ENCODE peak calls at places on chromosomes 13 and 19, in six cellular contexts. One of them, this sample, is unnamed.
A peak's percentile ranks its signal among the peaks of the same experiment; 100 is the strongest.

GRCh38 chr13:32116210-32116609 is 84.6 kb downstream of the FRY start:
- DNase-seq in cardiac fibroblast: peak; percentile 31
- DNase-seq in left ventricle myocardium inferior: no peak
- DNase-seq in breast epithelium: no peak
- DNase-seq in activated CD8-positive, alpha-beta T cell treated with anti-CD3 and anti-CD28 coated beads for 36 hours: no peak
- DNase-seq in heart left ventricle: no peak
- DNase-seq in this sample: peak; percentile 15

GRCh38 chr19:55640043-55640576 is 692 bp upstream of the ZNF580 start:
- DNase-seq in heart left ventricle: peak; percentile 81
- DNase-seq in cardiac fibroblast: peak; percentile 77
- DNase-seq in breast epithelium: no peak
- DNase-seq in left ventricle myocardium inferior: peak; percentile 65
- DNase-seq in activated CD8-positive, alpha-beta T cell treated with anti-CD3 and anti-CD28 coated beads for 36 hours: peak; percentile 81
- DNase-seq in this sample: peak; percentile 59

GRCh38 chr19:20367811-20368294 is 197.7 kb downstream of the ZNF737 start:
- DNase-seq in breast epithelium: no peak
- DNase-seq in heart left ventricle: no peak
- DNase-seq in cardiac fibroblast: no peak
- DNase-seq in left ventricle myocardium inferior: no peak
- DNase-seq in activated CD8-positive, alpha-beta T cell treated with anti-CD3 and anti-CD28 coated beads for 36 hours: no peak
- DNase-seq in this sample: no peak

GRCh38 chr13:49444517-49445395 is 682 bp downstream of the SETDB2 start:
- DNase-seq in heart left ventricle: no peak
- DNase-seq in left ventricle myocardium inferior: no peak
- DNase-seq in activated CD8-positive, alpha-beta T cell treated with anti-CD3 and anti-CD28 coated beads for 36 hours: peak; percentile 63
- DNase-seq in breast epithelium: no peak
- DNase-seq in cardiac fibroblast: peak; percentile 63
- DNase-seq in this sample: peak; percentile 32

GRCh38 chr19:33518541-33518940 is 3.0 kb downstream of the PEPD start:
- DNase-seq in activated CD8-positive, alpha-beta T cell treated with anti-CD3 and anti-CD28 coated beads for 36 hours: no peak
- DNase-seq in left ventricle myocardium inferior: no peak
- DNase-seq in cardiac fibroblast: no peak
- DNase-seq in heart left ventricle: no peak
- DNase-seq in breast epithelium: no peak
- DNase-seq in this sample: no peak

GRCh38 chr19:47595937-47596336 is 13.0 kb upstream of the BICRA start:
- DNase-seq in heart left ventricle: no peak
- DNase-seq in cardiac fibroblast: no peak
- DNase-seq in left ventricle myocardium inferior: no peak
- DNase-seq in breast epithelium: no peak
- DNase-seq in activated CD8-positive, alpha-beta T cell treated with anti-CD3 and anti-CD28 coated beads for 36 hours: no peak
- DNase-seq in this sample: no peak

GRCh38 chr13:79481685-79482052 is 714 bp downstream of the NDFIP2 start:
- DNase-seq in activated CD8-positive, alpha-beta T cell treated with anti-CD3 and anti-CD28 coated beads for 36 hours: peak; percentile 82
- DNase-seq in heart left ventricle: no peak
- DNase-seq in left ventricle myocardium inferior: no peak
- DNase-seq in breast epithelium: peak; percentile 19
- DNase-seq in cardiac fibroblast: no peak
- DNase-seq in this sample: peak; percentile 26

GRCh38 chr13:100163375-100163774 is 74.5 kb downstream of the PCCA start:
- DNase-seq in left ventricle myocardium inferior: no peak
- DNase-seq in breast epithelium: no peak
- DNase-seq in activated CD8-positive, alpha-beta T cell treated with anti-CD3 and anti-CD28 coated beads for 36 hours: no peak
- DNase-seq in heart left ventricle: no peak
- DNase-seq in cardiac fibroblast: no peak
- DNase-seq in this sample: no peak

GRCh38 chr19:38949580-38950367 is 19.0 kb downstream of the MRPS12 start:
- DNase-seq in activated CD8-positive, alpha-beta T cell treated with anti-CD3 and anti-CD28 coated beads for 36 hours: peak; percentile 93
- DNase-seq in left ventricle myocardium inferior: peak; percentile 87
- DNase-seq in heart left ventricle: peak; percentile 93
- DNase-seq in breast epithelium: peak; percentile 84
- DNase-seq in cardiac fibroblast: peak; percentile 82
- DNase-seq in this sample: peak; percentile 93

GRCh38 chr19:2503521-2504109 is 27.7 kb downstream of the GADD45B start:
- DNase-seq in cardiac fibroblast: peak; percentile 61
- DNase-seq in activated CD8-positive, alpha-beta T cell treated with anti-CD3 and anti-CD28 coated beads for 36 hours: peak; percentile 93
- DNase-seq in breast epithelium: no peak
- DNase-seq in heart left ventricle: no peak
- DNase-seq in left ventricle myocardium inferior: no peak
- DNase-seq in this sample: no peak

GRCh38 chr19:54572696-54573311 is 786 bp upstream of the LILRA2 start:
- DNase-seq in cardiac fibroblast: no peak
- DNase-seq in left ventricle myocardium inferior: peak; percentile 43
- DNase-seq in heart left ventricle: no peak
- DNase-seq in activated CD8-positive, alpha-beta T cell treated with anti-CD3 and anti-CD28 coated beads for 36 hours: no peak
- DNase-seq in breast epithelium: no peak
- DNase-seq in this sample: no peak

GRCh38 chr19:54502518-54503048 is at the start of gene LAIR2:
- DNase-seq in cardiac fibroblast: no peak
- DNase-seq in activated CD8-positive, alpha-beta T cell treated with anti-CD3 and anti-CD28 coated beads for 36 hours: peak; percentile 43
- DNase-seq in left ventricle myocardium inferior: no peak
- DNase-seq in breast epithelium: no peak
- DNase-seq in heart left ventricle: no peak
- DNase-seq in this sample: no peak

GRCh38 chr19:48752511-48753365 is at the start of gene FUT1:
- DNase-seq in heart left ventricle: peak; percentile 88
- DNase-seq in left ventricle myocardium inferior: peak; percentile 72
- DNase-seq in breast epithelium: peak; percentile 88
- DNase-seq in cardiac fibroblast: peak; percentile 43
- DNase-seq in activated CD8-positive, alpha-beta T cell treated with anti-CD3 and anti-CD28 coated beads for 36 hours: peak; percentile 61
- DNase-seq in this sample: peak; percentile 52

GRCh38 chr19:34017024-34017423 is 155.3 kb upstream of the LSM14A start:
- DNase-seq in activated CD8-positive, alpha-beta T cell treated with anti-CD3 and anti-CD28 coated beads for 36 hours: no peak
- DNase-seq in breast epithelium: no peak
- DNase-seq in left ventricle myocardium inferior: no peak
- DNase-seq in cardiac fibroblast: no peak
- DNase-seq in heart left ventricle: no peak
- DNase-seq in this sample: no peak

GRCh38 chr13:42780044-42780443 is 1.3 kb upstream of the FAM216B start:
- DNase-seq in heart left ventricle: no peak
- DNase-seq in cardiac fibroblast: no peak
- DNase-seq in left ventricle myocardium inferior: no peak
- DNase-seq in breast epithelium: no peak
- DNase-seq in activated CD8-positive, alpha-beta T cell treated with anti-CD3 and anti-CD28 coated beads for 36 hours: no peak
- DNase-seq in this sample: no peak

GRCh38 chr19:30316560-30317106 is 55.6 kb upstream of the ZNF536 start:
- DNase-seq in left ventricle myocardium inferior: no peak
- DNase-seq in heart left ventricle: no peak
- DNase-seq in breast epithelium: no peak
- DNase-seq in cardiac fibroblast: no peak
- DNase-seq in activated CD8-positive, alpha-beta T cell treated with anti-CD3 and anti-CD28 coated beads for 36 hours: no peak
- DNase-seq in this sample: no peak

GRCh38 chr13:32254416-32254815 is 60.7 kb downstream of the ZAR1L start:
- DNase-seq in heart left ventricle: no peak
- DNase-seq in breast epithelium: no peak
- DNase-seq in left ventricle myocardium inferior: no peak
- DNase-seq in activated CD8-positive, alpha-beta T cell treated with anti-CD3 and anti-CD28 coated beads for 36 hours: no peak
- DNase-seq in cardiac fibroblast: peak; percentile 54
- DNase-seq in this sample: no peak

GRCh38 chr13:31007392-31007791 is 74.9 kb downstream of the TEX26 start:
- DNase-seq in cardiac fibroblast: no peak
- DNase-seq in breast epithelium: no peak
- DNase-seq in activated CD8-positive, alpha-beta T cell treated with anti-CD3 and anti-CD28 coated beads for 36 hours: no peak
- DNase-seq in left ventricle myocardium inferior: no peak
- DNase-seq in heart left ventricle: no peak
- DNase-seq in this sample: no peak

DNA sequence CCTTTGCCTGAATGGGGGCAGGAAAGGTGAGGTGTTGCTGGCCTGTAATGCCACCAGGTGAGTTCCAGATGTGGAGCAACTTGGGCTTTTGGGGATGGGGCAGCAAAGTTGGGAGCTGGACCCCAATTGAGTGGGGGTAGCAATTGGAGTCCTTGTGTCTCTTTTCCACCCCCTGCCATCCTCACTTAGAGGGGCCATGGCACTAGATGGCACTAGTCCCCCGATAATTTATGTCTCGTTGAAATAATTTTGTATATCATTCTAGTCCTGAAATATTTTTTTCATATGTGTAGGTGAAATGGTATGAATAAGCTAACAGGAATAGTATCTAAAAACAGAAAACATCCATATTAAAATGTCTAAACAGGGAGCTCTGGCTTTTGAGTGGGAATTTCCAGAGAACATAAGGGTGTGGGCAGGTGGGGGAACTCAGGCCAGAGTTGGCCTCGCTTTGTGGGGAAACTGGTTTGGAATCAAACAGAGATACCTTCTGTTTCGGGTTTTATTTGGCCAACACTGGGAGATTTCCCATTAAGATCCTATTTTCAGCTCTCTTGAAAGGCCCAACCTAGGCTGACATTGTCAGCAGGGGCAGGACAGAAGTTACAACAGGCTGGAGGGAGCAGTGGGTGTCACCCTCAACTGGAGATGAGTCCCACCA is 3.4 kb downstream of the ZNF576 start:
- DNase-seq in left ventricle myocardium inferior: no peak
- DNase-seq in cardiac fibroblast: no peak
- DNase-seq in heart left ventricle: no peak
- DNase-seq in activated CD8-positive, alpha-beta T cell treated with anti-CD3 and anti-CD28 coated beads for 36 hours: no peak
- DNase-seq in breast epithelium: no peak
- DNase-seq in this sample: no peak
- TF ChIP-seq CTCF in left ventricle myocardium inferior: no peak
- TF ChIP-seq CTCF in cardiac fibroblast: no peak
- TF ChIP-seq CTCF in heart left ventricle: no peak
- TF ChIP-seq CTCF in activated CD8-positive, alpha-beta T cell treated with anti-CD3 and anti-CD28 coated beads for 36 hours: no peak
- TF ChIP-seq CTCF in breast epithelium: no peak
- TF ChIP-seq CTCF in this sample: no peak

DNA sequence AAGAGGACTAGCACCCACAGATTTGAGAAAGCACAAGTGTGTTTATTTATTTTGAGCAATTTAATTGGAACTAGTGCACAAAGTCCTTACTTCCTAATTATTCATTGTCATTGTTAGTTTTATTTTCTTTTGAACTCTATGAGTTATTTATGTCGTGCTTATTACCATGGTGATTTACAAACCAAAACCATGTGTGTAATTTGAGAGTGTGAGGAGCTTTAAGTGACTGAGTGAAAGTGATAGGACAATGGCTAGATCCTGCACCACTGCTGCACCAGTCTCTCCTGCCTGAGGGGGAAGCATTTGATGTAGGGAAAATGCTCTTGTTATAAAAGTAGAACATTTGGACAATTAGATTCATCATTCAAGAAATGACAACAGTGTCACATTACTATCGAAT is 172.3 kb upstream of the KLF12 start:
- DNase-seq in left ventricle myocardium inferior: no peak
- DNase-seq in cardiac fibroblast: peak; percentile 23
- DNase-seq in activated CD8-positive, alpha-beta T cell treated with anti-CD3 and anti-CD28 coated beads for 36 hours: no peak
- DNase-seq in heart left ventricle: no peak
- DNase-seq in breast epithelium: no peak
- DNase-seq in this sample: no peak
- TF ChIP-seq CTCF in left ventricle myocardium inferior: no peak
- TF ChIP-seq CTCF in cardiac fibroblast: no peak
- TF ChIP-seq CTCF in activated CD8-positive, alpha-beta T cell treated with anti-CD3 and anti-CD28 coated beads for 36 hours: no peak
- TF ChIP-seq CTCF in heart left ventricle: no peak
- TF ChIP-seq CTCF in breast epithelium: no peak
- TF ChIP-seq CTCF in this sample: no peak

DNA sequence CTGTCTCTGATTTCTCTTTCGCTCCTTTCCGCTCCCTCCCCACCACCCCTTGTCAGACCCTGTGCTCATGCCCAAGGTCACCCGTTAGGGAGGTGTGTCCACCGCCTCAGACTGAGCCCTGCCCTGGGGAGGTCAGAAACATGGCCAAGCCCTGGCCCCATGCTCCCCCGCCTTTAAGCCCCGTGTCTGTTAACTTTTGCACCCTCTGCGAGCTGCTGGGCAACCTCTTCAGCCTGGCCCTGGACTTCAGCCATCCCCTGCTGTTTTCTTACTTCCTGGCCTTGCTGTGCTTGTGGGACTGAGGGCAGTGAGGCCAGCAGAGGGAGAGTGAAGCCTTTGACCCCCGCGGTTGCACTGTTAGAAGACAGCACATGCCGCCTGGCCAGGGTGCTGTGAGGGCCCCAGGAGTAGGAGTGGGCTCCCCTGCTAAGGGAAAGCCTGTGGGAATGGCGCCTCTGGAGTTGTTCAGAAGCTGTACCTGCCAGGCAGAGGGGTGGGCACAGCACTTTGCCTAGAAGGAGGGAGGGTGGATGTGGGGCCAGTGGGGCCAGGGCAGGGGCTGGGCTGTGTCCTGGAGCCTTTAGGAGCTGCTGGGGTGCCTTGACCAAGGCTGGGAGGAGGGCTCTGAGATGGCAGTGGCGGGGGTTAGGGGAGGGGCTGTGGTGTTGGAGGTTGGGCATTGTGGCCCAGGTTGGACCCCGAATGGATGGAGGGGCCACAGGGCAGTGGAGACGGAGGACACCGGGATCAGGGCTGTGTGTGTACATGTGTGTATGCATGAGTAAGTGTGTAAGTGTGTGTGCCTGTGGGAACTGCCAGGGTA is 7.9 kb downstream of the UPF1 start:
- DNase-seq in left ventricle myocardium inferior: no peak
- DNase-seq in activated CD8-positive, alpha-beta T cell treated with anti-CD3 and anti-CD28 coated beads for 36 hours: no peak
- DNase-seq in heart left ventricle: peak; percentile 57
- DNase-seq in cardiac fibroblast: peak; percentile 37
- DNase-seq in breast epithelium: no peak
- DNase-seq in this sample: no peak
- TF ChIP-seq CTCF in left ventricle myocardium inferior: no peak
- TF ChIP-seq CTCF in activated CD8-positive, alpha-beta T cell treated with anti-CD3 and anti-CD28 coated beads for 36 hours: no peak
- TF ChIP-seq CTCF in heart left ventricle: no peak
- TF ChIP-seq CTCF in cardiac fibroblast: no peak
- TF ChIP-seq CTCF in breast epithelium: no peak
- TF ChIP-seq CTCF in this sample: no peak

DNA sequence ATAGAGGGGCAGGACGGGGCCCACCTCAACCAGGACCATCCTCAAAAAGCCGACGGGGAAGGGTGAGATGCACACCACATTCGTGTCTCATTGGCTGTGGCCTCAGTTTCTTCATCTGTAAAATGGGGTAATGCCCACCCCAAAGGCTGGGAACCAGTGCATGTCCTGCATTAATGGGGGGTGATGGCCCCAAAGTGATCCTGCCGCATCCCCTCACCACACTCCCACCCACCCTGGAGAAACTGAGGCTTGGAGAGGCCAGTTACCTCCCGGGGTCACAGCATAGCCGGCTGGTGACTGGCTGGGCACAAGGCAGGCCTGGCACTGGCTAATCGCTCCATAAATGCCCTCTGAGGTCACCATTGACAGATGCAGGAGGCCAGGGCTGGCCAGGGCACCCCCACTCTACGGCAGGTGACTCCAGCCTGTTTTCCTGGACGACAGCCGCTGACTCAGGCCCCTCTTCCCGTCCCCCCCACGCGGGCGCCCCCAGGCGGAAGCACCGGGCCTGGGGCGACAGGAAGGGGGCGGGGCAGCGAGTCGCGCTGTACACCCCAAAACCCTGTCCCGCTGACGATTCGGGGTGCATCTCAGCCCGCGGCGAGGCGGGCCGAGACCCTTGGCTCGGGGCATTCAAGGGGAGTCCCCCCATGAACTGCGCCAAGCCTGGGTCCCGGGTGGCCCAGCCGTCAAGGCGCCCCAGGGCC is 483 bp upstream of the MIDN start:
- DNase-seq in activated CD8-positive, alpha-beta T cell treated with anti-CD3 and anti-CD28 coated beads for 36 hours: peak; percentile 75
- DNase-seq in heart left ventricle: peak; percentile 89
- DNase-seq in breast epithelium: no peak
- DNase-seq in cardiac fibroblast: peak; percentile 72
- DNase-seq in left ventricle myocardium inferior: peak; percentile 77
- DNase-seq in this sample: no peak
- TF ChIP-seq CTCF in activated CD8-positive, alpha-beta T cell treated with anti-CD3 and anti-CD28 coated beads for 36 hours: no peak
- TF ChIP-seq CTCF in heart left ventricle: peak; percentile 48
- TF ChIP-seq CTCF in breast epithelium: no peak
- TF ChIP-seq CTCF in cardiac fibroblast: peak; percentile 25
- TF ChIP-seq CTCF in left ventricle myocardium inferior: peak; percentile 28
- TF ChIP-seq CTCF in this sample: peak; percentile 22

This sample was measured in GM13976.